ENCODE peak calls at places on chromosomes 3 and 15, in nine cellular contexts. J is GM23338; Z is hepatocyte; W is fibroblast of lung; U is MG63; F is activated naive CD8-positive, alpha-beta T cell treated with anti-CD3 and anti-CD28 coated beads for 36 hours; Q is activated CD8-positive, alpha-beta memory T cell treated with anti-CD3 and anti-CD28 coated beads for 48 hours; Y is stimulated activated CD4-positive, alpha-beta T cell treated with anti-CD3 and anti-CD28 coated beads, Interleukin-1b, Interleukin-23, amount 100 ng/mL, for 1 hour; X is mesenchymal stem cell. L is an unnamed sample.

GRCh38 chr3:112127522-112128494 is 5.2 kb downstream of the GCSAM start:
- DNase-seq in F (no peak), Q (no peak), W (no peak), J (no peak), Z (no peak), U (no peak), X (no peak), Y (no peak), L (no peak)

GRCh38 chr3:34569437-34569836 is 771.0 kb downstream of the PDCD6IP start:
- DNase-seq in U (no peak), X (no peak), Z (no peak), J (no peak), F (no peak), Y (no peak), Q (no peak), W (no peak), L (no peak)

GRCh38 chr3:150367771-150368170 is 40.3 kb upstream of the TSC22D2 start:
- DNase-seq in Y (no peak), F (no peak), U (peak), W (no peak), Q (no peak), J (no peak), X (no peak), Z (no peak), L (no peak)

GRCh38 chr3:13189639-13190375 is 116.6 kb upstream of the IQSEC1 start:
- DNase-seq in Q (no peak), U (peak), X (peak), J (no peak), W (no peak), Z (peak), Y (no peak), F (peak), L (peak)

GRCh38 chr3:158791259-158791920 is 10.5 kb upstream of the MFSD1 start:
- DNase-seq in J (peak), F (peak), X (peak), U (peak), Y (no peak), Z (peak), W (peak), Q (no peak), L (peak)

GRCh38 chr3:126621627-126622345 is 33.1 kb downstream of the TXNRD3 start:
- DNase-seq in Z (no peak), J (no peak), U (no peak), Q (no peak), Y (no peak), W (peak), X (peak), F (no peak), L (no peak)

GRCh38 chr3:135106445-135106844 is 311.4 kb downstream of the EPHB1 start:
- DNase-seq in J (peak), Q (no peak), X (no peak), Z (peak), U (peak), F (no peak), Y (no peak), W (no peak), L (no peak)

GRCh38 chr3:119098620-119099222 is 47.2 kb upstream of the TEX55 start:
- DNase-seq in Y (no peak), U (no peak), W (peak), X (peak), Q (no peak), J (peak), F (no peak), Z (peak), L (no peak)

GRCh38 chr3:43270078-43270477 is 16.3 kb upstream of the SNRK start:
- DNase-seq in Q (no peak), U (no peak), F (no peak), Y (no peak), W (no peak), Z (no peak), X (no peak), J (no peak), L (no peak)

GRCh38 chr3:38139191-38139590 is 730 bp downstream of the MYD88 start:
- DNase-seq in W (no peak), Q (no peak), Y (no peak), X (no peak), F (no peak), Z (no peak), J (no peak), U (no peak), L (no peak)

GRCh38 chr15:32864051-32864450 is 146.2 kb downstream of the GREM1 start:
- DNase-seq in Z (no peak), W (no peak), Q (no peak), J (no peak), Y (no peak), X (no peak), U (no peak), F (no peak), L (no peak)

GRCh38 chr3:66431494-66431893 is 69.3 kb downstream of the LRIG1 start:
- DNase-seq in U (peak), X (peak), W (peak), F (no peak), Z (no peak), Y (no peak), Q (no peak), J (no peak), L (no peak)

GRCh38 chr3:40267940-40268707 is 41.4 kb upstream of the EIF1B start:
- DNase-seq in Z (peak), X (no peak), Y (no peak), F (no peak), W (no peak), U (no peak), Q (no peak), J (no peak), L (no peak)

GRCh38 chr3:151538706-151539403 is 78.0 kb upstream of the IGSF10 start:
- DNase-seq in X (no peak), U (peak), Z (no peak), F (no peak), Y (no peak), W (peak), J (peak), Q (no peak), L (no peak)

GRCh38 chr3:12345141-12345561 is 56.3 kb downstream of the PPARG start:
- DNase-seq in Y (no peak), U (no peak), Q (no peak), J (no peak), X (peak), W (peak), F (no peak), Z (no peak), L (no peak)

GRCh38 chr15:88605507-88606436 is 15.4 kb upstream of the AEN start:
- DNase-seq in J (peak), X (peak), U (peak), Q (no peak), Y (peak), W (peak), Z (peak), F (peak), L (peak)

GRCh38 chr3:127162947-127163645 is 29.8 kb upstream of the PRR23E start:
- DNase-seq in F (no peak), Q (no peak), U (peak), X (no peak), J (peak), W (no peak), Z (peak), Y (no peak), L (no peak)

GRCh38 chr15:48463366-48463880 is 132.2 kb downstream of the DUT start:
- DNase-seq in Z (no peak), F (no peak), J (no peak), Y (no peak), U (peak), W (no peak), X (no peak), Q (no peak), L (no peak)

GRCh38 chr15:41341519-41341918 is 8.8 kb downstream of the NUSAP1 start:
- DNase-seq in Z (no peak), X (no peak), U (no peak), Y (no peak), Q (no peak), F (no peak), W (no peak), J (no peak), L (no peak)

GRCh38 chr3:120163816-120164215 is 69.6 kb upstream of the GSK3B start:
- DNase-seq in Z (peak), F (no peak), Q (no peak), Y (no peak), X (peak), J (no peak), W (peak), U (no peak), L (no peak)

GRCh38 chr3:128311441-128311844 is 155.2 kb downstream of the DNAJB8 start:
- DNase-seq in F (no peak), Z (no peak), Q (no peak), W (no peak), U (no peak), J (no peak), Y (no peak), X (no peak), L (no peak)

GRCh38 chr3:65539620-65540019 is 499.1 kb downstream of the MAGI1 start:
- DNase-seq in J (peak), U (no peak), Z (no peak), F (no peak), Y (no peak), W (no peak), Q (no peak), X (peak), L (no peak)

GRCh38 chr15:84833447-84833846 is 16.3 kb downstream of the ALPK3 start:
- DNase-seq in U (no peak), W (peak), Y (no peak), J (no peak), F (no peak), X (peak), Q (no peak), Z (peak), L (no peak)

GRCh38 chr3:143182861-143183667 is 63.5 kb downstream of the CHST2 start:
- DNase-seq in X (no peak), U (no peak), F (no peak), Q (no peak), W (no peak), Z (no peak), J (no peak), Y (no peak), L (no peak)

GRCh38 chr15:74540135-74540760 is 772 bp upstream of the ARID3B start:
- DNase-seq in Y (no peak), U (no peak), J (peak), Z (no peak), X (peak), F (peak), Q (no peak), W (no peak), L (peak)

GRCh38 chr3:128736598-128736997 is 10.6 kb downstream of the RAB7A start:
- DNase-seq in J (no peak), F (no peak), Z (no peak), W (peak), Q (no peak), U (no peak), Y (no peak), X (peak), L (no peak)

GRCh38 chr3:11807651-11808050 is 39.0 kb downstream of the TAMM41 start:
- DNase-seq in X (no peak), U (no peak), Q (no peak), J (no peak), W (peak), Y (no peak), F (no peak), Z (peak), L (no peak)

GRCh38 chr3:64799606-64800005 is 111.8 kb upstream of the ADAMTS9 start:
- DNase-seq in F (no peak), Y (no peak), Z (no peak), X (no peak), W (no peak), Q (no peak), J (no peak), U (no peak), L (no peak)